ENCODE peak calls at places on chromosomes 16 and 17, in seven cellular contexts. One of them, this sample, is unnamed.
A peak's percentile ranks its signal among the peaks of the same experiment; 100 is the strongest.

GRCh38 chr16:27441276-27441675 is 39.3 kb downstream of the IL21R start:
- DNase-seq in aorta: peak; percentile 17
- DNase-seq in heart right ventricle: no peak
- DNase-seq in CD8-positive, alpha-beta T cell: no peak
- DNase-seq in PC-3: no peak
- DNase-seq in small intestine: no peak
- DNase-seq in RWPE2: peak; percentile 11
- DNase-seq in this sample: no peak

GRCh38 chr16:28981517-28981916 is 3.3 kb upstream of the LAT start:
- DNase-seq in small intestine: peak; percentile 35
- DNase-seq in PC-3: peak; percentile 58
- DNase-seq in heart right ventricle: no peak
- DNase-seq in aorta: no peak
- DNase-seq in RWPE2: no peak
- DNase-seq in CD8-positive, alpha-beta T cell: no peak
- DNase-seq in this sample: no peak

GRCh38 chr17:39915559-39915958 is 2.9 kb downstream of the GSDMB start:
- DNase-seq in RWPE2: no peak
- DNase-seq in aorta: no peak
- DNase-seq in CD8-positive, alpha-beta T cell: no peak
- DNase-seq in PC-3: no peak
- DNase-seq in small intestine: no peak
- DNase-seq in heart right ventricle: no peak
- DNase-seq in this sample: no peak

GRCh38 chr17:71338396-71338795 is 782.4 kb upstream of the SOX9 start:
- DNase-seq in CD8-positive, alpha-beta T cell: no peak
- DNase-seq in heart right ventricle: no peak
- DNase-seq in small intestine: peak; percentile 17
- DNase-seq in aorta: no peak
- DNase-seq in RWPE2: no peak
- DNase-seq in PC-3: peak; percentile 13
- DNase-seq in this sample: peak; percentile 68

GRCh38 chr17:77453613-77454559 is 313.1 kb downstream of the SEC14L1 start:
- DNase-seq in PC-3: no peak
- DNase-seq in aorta: no peak
- DNase-seq in RWPE2: no peak
- DNase-seq in small intestine: peak; percentile 96
- DNase-seq in heart right ventricle: peak; percentile 38
- DNase-seq in CD8-positive, alpha-beta T cell: peak; percentile 80
- DNase-seq in this sample: no peak

GRCh38 chr17:75048396-75048933 is 1.4 kb downstream of the KCTD2 start:
- DNase-seq in heart right ventricle: peak; percentile 27
- DNase-seq in small intestine: peak; percentile 31
- DNase-seq in RWPE2: no peak
- DNase-seq in CD8-positive, alpha-beta T cell: no peak
- DNase-seq in PC-3: peak; percentile 23
- DNase-seq in aorta: no peak
- DNase-seq in this sample: peak; percentile 29

GRCh38 chr17:29176500-29177351 is 3.5 kb downstream of the MYO18A start:
- DNase-seq in aorta: peak; percentile 78
- DNase-seq in heart right ventricle: peak; percentile 56
- DNase-seq in RWPE2: no peak
- DNase-seq in CD8-positive, alpha-beta T cell: peak; percentile 75
- DNase-seq in PC-3: peak; percentile 59
- DNase-seq in small intestine: peak; percentile 89
- DNase-seq in this sample: peak; percentile 29

GRCh38 chr16:83458612-83459011 is 349.2 kb upstream of the HSBP1 start:
- DNase-seq in CD8-positive, alpha-beta T cell: no peak
- DNase-seq in aorta: no peak
- DNase-seq in PC-3: no peak
- DNase-seq in RWPE2: no peak
- DNase-seq in small intestine: no peak
- DNase-seq in heart right ventricle: no peak
- DNase-seq in this sample: peak; percentile 24

GRCh38 chr17:79812206-79812968 is 15.5 kb upstream of the CBX8 start:
- DNase-seq in aorta: no peak
- DNase-seq in small intestine: no peak
- DNase-seq in RWPE2: no peak
- DNase-seq in PC-3: no peak
- DNase-seq in heart right ventricle: no peak
- DNase-seq in CD8-positive, alpha-beta T cell: no peak
- DNase-seq in this sample: no peak
- H3K27ac ChIP-seq in aorta: no peak overlapping the region
- H3K27ac ChIP-seq in small intestine: no peak overlapping the region
- H3K27ac ChIP-seq in RWPE2: no peak overlapping the region
- H3K27ac ChIP-seq in PC-3: no peak overlapping the region
- H3K27ac ChIP-seq in heart right ventricle: no peak overlapping the region
- H3K27ac ChIP-seq in CD8-positive, alpha-beta T cell: no peak overlapping the region
- H3K27ac ChIP-seq in this sample: no peak overlapping the region

DNA sequence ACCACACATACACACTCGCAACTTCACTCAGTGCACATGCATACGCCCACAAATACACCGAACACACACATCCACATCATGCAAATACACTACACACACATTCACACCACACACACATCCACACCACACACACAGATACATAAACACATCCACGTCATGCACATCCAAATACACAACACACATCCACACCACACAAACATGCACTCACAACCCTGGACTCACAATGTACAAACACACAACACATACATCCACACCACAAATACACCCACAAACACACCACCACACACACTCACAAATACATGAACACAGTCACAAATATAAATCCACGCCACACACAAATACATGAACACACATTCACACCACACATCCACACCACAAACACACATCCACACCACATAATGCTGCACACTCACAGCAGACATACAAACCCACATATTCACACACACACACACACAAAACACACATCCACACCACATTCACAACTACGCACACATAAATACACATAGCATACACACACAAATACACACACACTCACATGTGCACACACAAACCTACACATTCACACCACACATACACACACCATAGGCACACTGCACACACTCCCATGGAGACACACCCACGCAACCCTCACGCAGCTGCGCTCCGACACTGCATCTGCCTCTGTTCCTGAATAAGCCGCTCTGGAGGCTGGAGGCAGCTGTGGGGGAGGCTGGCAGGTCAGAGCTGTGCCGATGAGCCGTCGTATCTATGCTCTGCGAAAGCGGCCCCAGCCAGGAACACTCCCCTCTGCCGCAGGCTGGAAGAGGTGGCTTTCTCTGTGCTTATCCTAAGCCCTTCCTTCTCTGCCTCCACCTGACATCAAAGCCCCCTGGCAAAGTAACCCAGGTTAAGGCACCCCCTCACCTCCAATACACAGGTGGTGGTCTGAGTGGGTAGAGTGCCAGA is 141.8 kb downstream of the GRIN2A start:
- DNase-seq in heart right ventricle: no peak
- DNase-seq in small intestine: no peak
- DNase-seq in RWPE2: no peak
- DNase-seq in PC-3: no peak
- DNase-seq in aorta: no peak
- DNase-seq in CD8-positive, alpha-beta T cell: no peak
- DNase-seq in this sample: no peak
- H3K27ac ChIP-seq in heart right ventricle: no peak overlapping the region
- H3K27ac ChIP-seq in small intestine: no peak overlapping the region
- H3K27ac ChIP-seq in RWPE2: no peak overlapping the region
- H3K27ac ChIP-seq in PC-3: no peak overlapping the region
- H3K27ac ChIP-seq in aorta: no peak overlapping the region
- H3K27ac ChIP-seq in CD8-positive, alpha-beta T cell: no peak overlapping the region
- H3K27ac ChIP-seq in this sample: no peak overlapping the region

DNA sequence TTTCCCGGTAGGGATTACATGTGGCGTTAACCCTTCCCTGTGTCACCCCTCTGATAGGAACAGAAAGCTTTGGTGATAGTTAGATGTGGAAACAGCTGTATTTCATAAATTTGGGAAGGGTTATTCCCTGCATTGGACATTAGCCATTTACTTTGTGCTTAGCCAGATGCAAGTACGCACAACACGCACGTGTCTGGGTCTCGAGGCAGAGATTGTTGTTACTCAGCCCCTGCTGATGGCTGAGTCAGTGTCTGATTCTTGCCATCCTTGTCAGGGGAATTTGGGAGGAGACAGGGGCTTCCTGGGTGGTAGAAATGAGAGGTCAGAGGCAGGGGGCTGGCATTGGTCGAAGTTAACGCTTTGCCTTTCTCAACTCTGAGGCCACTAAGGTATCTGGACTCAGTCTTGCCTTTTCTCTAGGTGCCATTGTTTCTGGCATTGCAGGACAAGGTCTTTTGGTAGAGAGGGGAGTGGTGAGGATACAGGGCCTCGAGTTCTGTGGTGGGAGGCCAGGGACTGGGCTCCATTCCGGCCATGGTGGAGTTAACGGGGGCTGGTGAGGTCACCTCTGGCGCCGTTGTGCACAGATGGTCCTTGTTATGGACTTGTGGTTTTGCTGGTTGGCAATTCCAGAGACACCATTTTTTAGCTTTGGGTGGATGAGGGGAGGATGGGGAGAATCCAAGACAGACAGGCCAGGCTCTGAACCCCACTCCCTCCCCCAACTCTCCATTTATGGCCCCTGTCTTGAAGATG is 8.2 kb downstream of the MMP2 start:
- DNase-seq in small intestine: no peak
- DNase-seq in RWPE2: no peak
- DNase-seq in aorta: no peak
- DNase-seq in CD8-positive, alpha-beta T cell: no peak
- DNase-seq in heart right ventricle: no peak
- DNase-seq in PC-3: no peak
- DNase-seq in this sample: peak; percentile 96
- H3K27ac ChIP-seq in small intestine: no peak overlapping the region
- H3K27ac ChIP-seq in RWPE2: no peak overlapping the region
- H3K27ac ChIP-seq in aorta: no peak overlapping the region
- H3K27ac ChIP-seq in CD8-positive, alpha-beta T cell: no peak overlapping the region
- H3K27ac ChIP-seq in heart right ventricle: peak overlapping the region; percentile 39
- H3K27ac ChIP-seq in PC-3: no peak overlapping the region
- H3K27ac ChIP-seq in this sample: peak overlapping the region; percentile 95

GRCh38 chr17:61353211-61353610 is 46.4 kb upstream of the TBX2 start:
- DNase-seq in RWPE2: no peak
- DNase-seq in small intestine: no peak
- DNase-seq in CD8-positive, alpha-beta T cell: no peak
- DNase-seq in PC-3: no peak
- DNase-seq in aorta: no peak
- DNase-seq in heart right ventricle: no peak
- DNase-seq in this sample: no peak

GRCh38 chr17:61353615-61354014 is 46.0 kb upstream of the TBX2 start:
- DNase-seq in small intestine: no peak
- DNase-seq in heart right ventricle: no peak
- DNase-seq in RWPE2: no peak
- DNase-seq in CD8-positive, alpha-beta T cell: no peak
- DNase-seq in PC-3: no peak
- DNase-seq in aorta: no peak
- DNase-seq in this sample: no peak

GRCh38 chr17:61352771-61353170 is 46.9 kb upstream of the TBX2 start:
- DNase-seq in RWPE2: no peak
- DNase-seq in aorta: no peak
- DNase-seq in small intestine: no peak
- DNase-seq in heart right ventricle: no peak
- DNase-seq in PC-3: no peak
- DNase-seq in CD8-positive, alpha-beta T cell: no peak
- DNase-seq in this sample: no peak

GRCh38 chr17:61352408-61352770 is 47.3 kb upstream of the TBX2 start:
- DNase-seq in small intestine: no peak
- DNase-seq in PC-3: no peak
- DNase-seq in aorta: no peak
- DNase-seq in RWPE2: no peak
- DNase-seq in heart right ventricle: no peak
- DNase-seq in CD8-positive, alpha-beta T cell: no peak
- DNase-seq in this sample: peak; percentile 24

GRCh38 chr17:61351745-61352407 is 47.8 kb upstream of the TBX2 start:
- DNase-seq in aorta: no peak
- DNase-seq in RWPE2: no peak
- DNase-seq in PC-3: no peak
- DNase-seq in CD8-positive, alpha-beta T cell: no peak
- DNase-seq in heart right ventricle: no peak
- DNase-seq in small intestine: no peak
- DNase-seq in this sample: no peak
- H3K27ac ChIP-seq in aorta: no peak overlapping the region
- H3K27ac ChIP-seq in RWPE2: no peak overlapping the region
- H3K27ac ChIP-seq in PC-3: no peak overlapping the region
- H3K27ac ChIP-seq in CD8-positive, alpha-beta T cell: no peak overlapping the region
- H3K27ac ChIP-seq in heart right ventricle: no peak overlapping the region
- H3K27ac ChIP-seq in small intestine: no peak overlapping the region
- H3K27ac ChIP-seq in this sample: peak overlapping the region; percentile 14

GRCh38 chr17:38702900-38703741 is 2.0 kb upstream of the MLLT6 start:
- DNase-seq in CD8-positive, alpha-beta T cell: no peak
- DNase-seq in aorta: no peak
- DNase-seq in PC-3: peak; percentile 14
- DNase-seq in heart right ventricle: no peak
- DNase-seq in small intestine: no peak
- DNase-seq in RWPE2: no peak
- DNase-seq in this sample: peak; percentile 6

GRCh38 chr17:38704645-38705522 is at the start of gene MLLT6:
- DNase-seq in small intestine: peak; percentile 79
- DNase-seq in RWPE2: no peak
- DNase-seq in PC-3: peak; percentile 63
- DNase-seq in CD8-positive, alpha-beta T cell: peak; percentile 88
- DNase-seq in aorta: peak; percentile 93
- DNase-seq in heart right ventricle: peak; percentile 81
- DNase-seq in this sample: peak; percentile 78

GRCh38 chr17:38703742-38704644 is 1.1 kb upstream of the MLLT6 start:
- DNase-seq in aorta: peak; percentile 89
- DNase-seq in small intestine: peak; percentile 87
- DNase-seq in heart right ventricle: peak; percentile 80
- DNase-seq in CD8-positive, alpha-beta T cell: peak; percentile 83
- DNase-seq in RWPE2: peak; percentile 87
- DNase-seq in PC-3: peak; percentile 88
- DNase-seq in this sample: no peak

GRCh38 chr17:38702166-38702899 is 2.7 kb upstream of the MLLT6 start:
- DNase-seq in CD8-positive, alpha-beta T cell: peak; percentile 87
- DNase-seq in PC-3: peak; percentile 79
- DNase-seq in heart right ventricle: peak; percentile 90
- DNase-seq in RWPE2: peak; percentile 89
- DNase-seq in small intestine: peak; percentile 90
- DNase-seq in aorta: peak; percentile 96
- DNase-seq in this sample: peak; percentile 83

GRCh38 chr17:38701504-38702165 is 3.4 kb upstream of the MLLT6 start:
- DNase-seq in small intestine: no peak
- DNase-seq in heart right ventricle: no peak
- DNase-seq in CD8-positive, alpha-beta T cell: no peak
- DNase-seq in PC-3: peak; percentile 34
- DNase-seq in aorta: no peak
- DNase-seq in RWPE2: no peak
- DNase-seq in this sample: no peak
- H3K27ac ChIP-seq in small intestine: peak overlapping the region; percentile 95
- H3K27ac ChIP-seq in heart right ventricle: peak overlapping the region; percentile 98
- H3K27ac ChIP-seq in CD8-positive, alpha-beta T cell: peak overlapping the region; percentile 70
- H3K27ac ChIP-seq in PC-3: peak overlapping the region; percentile 28
- H3K27ac ChIP-seq in aorta: no peak overlapping the region
- H3K27ac ChIP-seq in RWPE2: peak overlapping the region; percentile 78
- H3K27ac ChIP-seq in this sample: peak overlapping the region; percentile 51

GRCh38 chr16:23194497-23195221 is 12.1 kb downstream of the SCNN1G start:
- DNase-seq in aorta: no peak
- DNase-seq in RWPE2: no peak
- DNase-seq in small intestine: no peak
- DNase-seq in PC-3: no peak
- DNase-seq in heart right ventricle: no peak
- DNase-seq in CD8-positive, alpha-beta T cell: no peak
- DNase-seq in this sample: no peak

GRCh38 chr16:23196577-23196976 is 14.0 kb downstream of the SCNN1G start:
- DNase-seq in CD8-positive, alpha-beta T cell: no peak
- DNase-seq in aorta: no peak
- DNase-seq in heart right ventricle: no peak
- DNase-seq in RWPE2: no peak
- DNase-seq in PC-3: no peak
- DNase-seq in small intestine: no peak
- DNase-seq in this sample: no peak

GRCh38 chr16:23195415-23195978 is 13.0 kb downstream of the SCNN1G start:
- DNase-seq in CD8-positive, alpha-beta T cell: no peak
- DNase-seq in RWPE2: no peak
- DNase-seq in small intestine: peak; percentile 66
- DNase-seq in heart right ventricle: no peak
- DNase-seq in aorta: no peak
- DNase-seq in PC-3: no peak
- DNase-seq in this sample: no peak
- H3K27ac ChIP-seq in CD8-positive, alpha-beta T cell: no peak overlapping the region
- H3K27ac ChIP-seq in RWPE2: no peak overlapping the region
- H3K27ac ChIP-seq in small intestine: no peak overlapping the region
- H3K27ac ChIP-seq in heart right ventricle: no peak overlapping the region
- H3K27ac ChIP-seq in aorta: no peak overlapping the region
- H3K27ac ChIP-seq in PC-3: no peak overlapping the region
- H3K27ac ChIP-seq in this sample: no peak overlapping the region